ENCODE peak calls at places on chromosomes 4 and X, in six cellular contexts. One of them, this sample, is unnamed.

GRCh38 chr4:76195326-76195725 is 18.3 kb downstream of the SCARB2 start:
- DNase-seq in mesendoderm: no peak
- DNase-seq in CD8-positive, alpha-beta memory T cell: no peak
- DNase-seq in left lung: no peak
- DNase-seq in A549: no peak
- DNase-seq in colonic mucosa: no peak
- DNase-seq in this sample: no peak

GRCh38 chr4:153440475-153440874 is 25.7 kb upstream of the TMEM131L start:
- DNase-seq in mesendoderm: no peak
- DNase-seq in CD8-positive, alpha-beta memory T cell: no peak
- DNase-seq in left lung: no peak
- DNase-seq in A549: no peak
- DNase-seq in colonic mucosa: no peak
- DNase-seq in this sample: no peak

GRCh38 chr4:159447296-159447695 is 344.4 kb downstream of the RAPGEF2 start:
- DNase-seq in mesendoderm: no peak
- DNase-seq in CD8-positive, alpha-beta memory T cell: no peak
- DNase-seq in left lung: no peak
- DNase-seq in A549: no peak
- DNase-seq in colonic mucosa: no peak
- DNase-seq in this sample: no peak

GRCh38 chr4:42425146-42426065 is 28.1 kb downstream of the SHISA3 start:
- DNase-seq in mesendoderm: peak
- DNase-seq in CD8-positive, alpha-beta memory T cell: no peak
- DNase-seq in left lung: no peak
- DNase-seq in A549: no peak
- DNase-seq in colonic mucosa: no peak
- DNase-seq in this sample: no peak

GRCh38 chr4:153222162-153222789 is 18.0 kb downstream of the TRIM2 start:
- DNase-seq in mesendoderm: peak
- DNase-seq in CD8-positive, alpha-beta memory T cell: peak
- DNase-seq in left lung: peak
- DNase-seq in A549: no peak
- DNase-seq in colonic mucosa: peak
- DNase-seq in this sample: peak

GRCh38 chrX:68992998-68993397 is 164.2 kb downstream of the EFNB1 start:
- DNase-seq in mesendoderm: no peak
- DNase-seq in CD8-positive, alpha-beta memory T cell: no peak
- DNase-seq in left lung: no peak
- DNase-seq in A549: no peak
- DNase-seq in colonic mucosa: no peak
- DNase-seq in this sample: no peak

GRCh38 chr4:187128971-187129370 is 405.3 kb upstream of the FAT1 start:
- DNase-seq in mesendoderm: no peak
- DNase-seq in CD8-positive, alpha-beta memory T cell: no peak
- DNase-seq in left lung: no peak
- DNase-seq in A549: no peak
- DNase-seq in colonic mucosa: no peak
- DNase-seq in this sample: no peak

GRCh38 chrX:107199491-107199890 is 6.7 kb downstream of the NUP62CL start:
- DNase-seq in mesendoderm: no peak
- DNase-seq in CD8-positive, alpha-beta memory T cell: no peak
- DNase-seq in left lung: no peak
- DNase-seq in A549: no peak
- DNase-seq in colonic mucosa: no peak
- DNase-seq in this sample: no peak

GRCh38 chr4:47219586-47219985 is 188.2 kb downstream of the GABRB1 start:
- DNase-seq in mesendoderm: no peak
- DNase-seq in CD8-positive, alpha-beta memory T cell: no peak
- DNase-seq in left lung: no peak
- DNase-seq in A549: no peak
- DNase-seq in colonic mucosa: no peak
- DNase-seq in this sample: no peak

GRCh38 chr4:173415885-173416658 is 17.2 kb upstream of the SCRG1 start:
- DNase-seq in mesendoderm: no peak
- DNase-seq in CD8-positive, alpha-beta memory T cell: no peak
- DNase-seq in left lung: peak
- DNase-seq in A549: no peak
- DNase-seq in colonic mucosa: no peak
- DNase-seq in this sample: no peak

GRCh38 chrX:15855562-15856256 is 1.1 kb upstream of the AP1S2 start:
- DNase-seq in mesendoderm: no peak
- DNase-seq in CD8-positive, alpha-beta memory T cell: no peak
- DNase-seq in left lung: no peak
- DNase-seq in A549: no peak
- DNase-seq in colonic mucosa: no peak
- DNase-seq in this sample: no peak

GRCh38 chrX:101206471-101206870 is 13.1 kb upstream of the DRP2 start:
- DNase-seq in mesendoderm: peak
- DNase-seq in CD8-positive, alpha-beta memory T cell: no peak
- DNase-seq in left lung: no peak
- DNase-seq in A549: peak
- DNase-seq in colonic mucosa: no peak
- DNase-seq in this sample: no peak

GRCh38 chr4:2552806-2553205 is 16.4 kb downstream of the FAM193A start:
- DNase-seq in mesendoderm: no peak
- DNase-seq in CD8-positive, alpha-beta memory T cell: no peak
- DNase-seq in left lung: no peak
- DNase-seq in A549: no peak
- DNase-seq in colonic mucosa: no peak
- DNase-seq in this sample: no peak

GRCh38 chr4:6071191-6071958 is 53.1 kb upstream of the C4orf50 start:
- DNase-seq in mesendoderm: peak
- DNase-seq in CD8-positive, alpha-beta memory T cell: no peak
- DNase-seq in left lung: no peak
- DNase-seq in A549: no peak
- DNase-seq in colonic mucosa: no peak
- DNase-seq in this sample: no peak

GRCh38 chr4:77360451-77360850 is 203.4 kb downstream of the CCNG2 start:
- DNase-seq in mesendoderm: no peak
- DNase-seq in CD8-positive, alpha-beta memory T cell: no peak
- DNase-seq in left lung: no peak
- DNase-seq in A549: no peak
- DNase-seq in colonic mucosa: no peak
- DNase-seq in this sample: no peak

GRCh38 chr4:143097751-143098150 is 87.0 kb upstream of the USP38 start:
- DNase-seq in mesendoderm: no peak
- DNase-seq in CD8-positive, alpha-beta memory T cell: no peak
- DNase-seq in left lung: peak
- DNase-seq in A549: no peak
- DNase-seq in colonic mucosa: peak
- DNase-seq in this sample: no peak

GRCh38 chr4:673349-674091 is 556 bp downstream of the ATP5ME start:
- DNase-seq in mesendoderm: no peak
- DNase-seq in CD8-positive, alpha-beta memory T cell: no peak
- DNase-seq in left lung: peak
- DNase-seq in A549: no peak
- DNase-seq in colonic mucosa: peak
- DNase-seq in this sample: no peak

GRCh38 chr4:3462790-3463415 is at the start of gene DOK7:
- DNase-seq in mesendoderm: no peak
- DNase-seq in CD8-positive, alpha-beta memory T cell: no peak
- DNase-seq in left lung: no peak
- DNase-seq in A549: no peak
- DNase-seq in colonic mucosa: peak
- DNase-seq in this sample: no peak

GRCh38 chr4:2867758-2868491 is 24.3 kb downstream of the ADD1 start:
- DNase-seq in mesendoderm: peak
- DNase-seq in CD8-positive, alpha-beta memory T cell: no peak
- DNase-seq in left lung: no peak
- DNase-seq in A549: no peak
- DNase-seq in colonic mucosa: no peak
- DNase-seq in this sample: no peak

GRCh38 chrX:153685751-153686676 is 1.7 kb upstream of the SLC6A8 start:
- DNase-seq in mesendoderm: no peak
- DNase-seq in CD8-positive, alpha-beta memory T cell: no peak
- DNase-seq in left lung: peak
- DNase-seq in A549: no peak
- DNase-seq in colonic mucosa: no peak
- DNase-seq in this sample: peak

GRCh38 chrX:118216086-118216485 is 99.5 kb upstream of the KLHL13 start:
- DNase-seq in mesendoderm: no peak
- DNase-seq in CD8-positive, alpha-beta memory T cell: no peak
- DNase-seq in left lung: no peak
- DNase-seq in A549: no peak
- DNase-seq in colonic mucosa: no peak
- DNase-seq in this sample: no peak

GRCh38 chrX:37420179-37420578 is 71.0 kb downstream of the PRRG1 start:
- DNase-seq in mesendoderm: no peak
- DNase-seq in CD8-positive, alpha-beta memory T cell: no peak
- DNase-seq in left lung: no peak
- DNase-seq in A549: no peak
- DNase-seq in colonic mucosa: no peak
- DNase-seq in this sample: no peak

GRCh38 chr4:47839259-47839658 is 1.4 kb upstream of the CORIN start:
- DNase-seq in mesendoderm: peak
- DNase-seq in CD8-positive, alpha-beta memory T cell: no peak
- DNase-seq in left lung: no peak
- DNase-seq in A549: peak
- DNase-seq in colonic mucosa: no peak
- DNase-seq in this sample: no peak

GRCh38 chrX:119251381-119251780 is 15.3 kb downstream of the PGRMC1 start:
- DNase-seq in mesendoderm: no peak
- DNase-seq in CD8-positive, alpha-beta memory T cell: no peak
- DNase-seq in left lung: no peak
- DNase-seq in A549: no peak
- DNase-seq in colonic mucosa: peak
- DNase-seq in this sample: no peak

GRCh38 chrX:124226129-124226528 is 106.3 kb upstream of the TEX13D start:
- DNase-seq in mesendoderm: no peak
- DNase-seq in CD8-positive, alpha-beta memory T cell: no peak
- DNase-seq in left lung: no peak
- DNase-seq in A549: no peak
- DNase-seq in colonic mucosa: no peak
- DNase-seq in this sample: no peak

GRCh38 chrX:275476-275966 is 5.7 kb upstream of the PLCXD1 start:
- DNase-seq in mesendoderm: no peak
- DNase-seq in CD8-positive, alpha-beta memory T cell: no peak
- DNase-seq in left lung: no peak
- DNase-seq in A549: no peak
- DNase-seq in colonic mucosa: peak
- DNase-seq in this sample: no peak

GRCh38 chrX:281166-281999 is at the start of gene PLCXD1:
- DNase-seq in mesendoderm: peak
- DNase-seq in CD8-positive, alpha-beta memory T cell: no peak
- DNase-seq in left lung: peak
- DNase-seq in A549: peak
- DNase-seq in colonic mucosa: no peak
- DNase-seq in this sample: peak

GRCh38 chrX:275967-276587 is 5.1 kb upstream of the PLCXD1 start:
- DNase-seq in mesendoderm: peak
- DNase-seq in CD8-positive, alpha-beta memory T cell: peak
- DNase-seq in left lung: peak
- DNase-seq in A549: peak
- DNase-seq in colonic mucosa: peak
- DNase-seq in this sample: peak

GRCh38 chrX:274904-275475 is 6.2 kb upstream of the PLCXD1 start:
- DNase-seq in mesendoderm: peak
- DNase-seq in CD8-positive, alpha-beta memory T cell: no peak
- DNase-seq in left lung: peak
- DNase-seq in A549: no peak
- DNase-seq in colonic mucosa: peak
- DNase-seq in this sample: no peak

GRCh38 chrX:276588-277171 is 4.5 kb upstream of the PLCXD1 start:
- DNase-seq in mesendoderm: no peak
- DNase-seq in CD8-positive, alpha-beta memory T cell: no peak
- DNase-seq in left lung: peak
- DNase-seq in A549: peak
- DNase-seq in colonic mucosa: peak
- DNase-seq in this sample: peak
- H3K27ac ChIP-seq in mesendoderm: peak
- H3K27ac ChIP-seq in CD8-positive, alpha-beta memory T cell: peak
- H3K27ac ChIP-seq in left lung: peak
- H3K27ac ChIP-seq in A549: peak
- H3K27ac ChIP-seq in colonic mucosa: no peak
- H3K27ac ChIP-seq in this sample: no peak

GRCh38 chr4:40209401-40209800 is 12.6 kb downstream of the RHOH start:
- DNase-seq in mesendoderm: no peak
- DNase-seq in CD8-positive, alpha-beta memory T cell: no peak
- DNase-seq in left lung: no peak
- DNase-seq in A549: no peak
- DNase-seq in colonic mucosa: no peak
- DNase-seq in this sample: no peak
- H3K27ac ChIP-seq in mesendoderm: no peak
- H3K27ac ChIP-seq in CD8-positive, alpha-beta memory T cell: peak
- H3K27ac ChIP-seq in left lung: no peak
- H3K27ac ChIP-seq in A549: no peak
- H3K27ac ChIP-seq in colonic mucosa: no peak
- H3K27ac ChIP-seq in this sample: no peak

GRCh38 chr4:54941994-54942552 is 183.3 kb downstream of the KDR start:
- DNase-seq in mesendoderm: no peak
- DNase-seq in CD8-positive, alpha-beta memory T cell: no peak
- DNase-seq in left lung: no peak
- DNase-seq in A549: no peak
- DNase-seq in colonic mucosa: no peak
- DNase-seq in this sample: no peak
- H3K27ac ChIP-seq in mesendoderm: no peak
- H3K27ac ChIP-seq in CD8-positive, alpha-beta memory T cell: no peak
- H3K27ac ChIP-seq in left lung: peak
- H3K27ac ChIP-seq in A549: no peak
- H3K27ac ChIP-seq in colonic mucosa: no peak
- H3K27ac ChIP-seq in this sample: no peak

GRCh38 chr4:185811509-185812364 is at the start of gene SORBS2:
- DNase-seq in mesendoderm: peak
- DNase-seq in CD8-positive, alpha-beta memory T cell: no peak
- DNase-seq in left lung: peak
- DNase-seq in A549: no peak
- DNase-seq in colonic mucosa: peak
- DNase-seq in this sample: peak
- H3K27ac ChIP-seq in mesendoderm: no peak
- H3K27ac ChIP-seq in CD8-positive, alpha-beta memory T cell: no peak
- H3K27ac ChIP-seq in left lung: peak
- H3K27ac ChIP-seq in A549: no peak
- H3K27ac ChIP-seq in colonic mucosa: peak
- H3K27ac ChIP-seq in this sample: peak

GRCh38 chrX:46838974-46839480 is 2.2 kb downstream of the RP2 start:
- DNase-seq in mesendoderm: no peak
- DNase-seq in CD8-positive, alpha-beta memory T cell: no peak
- DNase-seq in left lung: no peak
- DNase-seq in A549: no peak
- DNase-seq in colonic mucosa: no peak
- DNase-seq in this sample: no peak
- H3K27ac ChIP-seq in mesendoderm: no peak
- H3K27ac ChIP-seq in CD8-positive, alpha-beta memory T cell: no peak
- H3K27ac ChIP-seq in left lung: no peak
- H3K27ac ChIP-seq in A549: no peak
- H3K27ac ChIP-seq in colonic mucosa: no peak
- H3K27ac ChIP-seq in this sample: no peak

GRCh38 chr4:185426960-185427688 is 1.4 kb upstream of the UFSP2 start:
- DNase-seq in mesendoderm: no peak
- DNase-seq in CD8-positive, alpha-beta memory T cell: no peak
- DNase-seq in left lung: no peak
- DNase-seq in A549: no peak
- DNase-seq in colonic mucosa: no peak
- DNase-seq in this sample: no peak
- H3K27ac ChIP-seq in mesendoderm: no peak
- H3K27ac ChIP-seq in CD8-positive, alpha-beta memory T cell: no peak
- H3K27ac ChIP-seq in left lung: no peak
- H3K27ac ChIP-seq in A549: no peak
- H3K27ac ChIP-seq in colonic mucosa: no peak
- H3K27ac ChIP-seq in this sample: no peak

GRCh38 chrX:43743100-43743822 is 87.2 kb downstream of the MAOA start:
- DNase-seq in mesendoderm: no peak
- DNase-seq in CD8-positive, alpha-beta memory T cell: no peak
- DNase-seq in left lung: no peak
- DNase-seq in A549: no peak
- DNase-seq in colonic mucosa: no peak
- DNase-seq in this sample: no peak
- H3K27ac ChIP-seq in mesendoderm: no peak
- H3K27ac ChIP-seq in CD8-positive, alpha-beta memory T cell: no peak
- H3K27ac ChIP-seq in left lung: no peak
- H3K27ac ChIP-seq in A549: no peak
- H3K27ac ChIP-seq in colonic mucosa: no peak
- H3K27ac ChIP-seq in this sample: no peak

This sample was measured in dorsolateral prefrontal cortex.